ENCODE peak calls at places on chromosomes 3 and 15, in four cellular contexts. G is HEK293T, R is K562, W is HepG2. O is an unnamed sample.

GRCh38 chr3:46276497-46277099 is 34.3 kb downstream of the CCR3 start:
- DNase-seq in G (peak), R (peak), W (peak), O (peak)

GRCh38 chr3:46407976-46408375 is 917 bp downstream of the CCRL2 start:
- DNase-seq in W (no peak), R (no peak), G (no peak), O (no peak)

GRCh38 chr15:63110428-63111026 is 11.1 kb upstream of the LACTB start:
- DNase-seq in G (no peak), R (no peak), W (no peak), O (no peak)

GRCh38 chr3:37498126-37499039 is 324.0 kb upstream of the LRRFIP2 start:
- DNase-seq in R (no peak), W (no peak), G (no peak), O (no peak)

GRCh38 chr15:100261302-100262240 is 80.2 kb downstream of the ADAMTS17 start:
- DNase-seq in R (no peak), G (no peak), W (no peak), O (no peak)

GRCh38 chr3:129377615-129378014 is 50.8 kb downstream of the EFCAB12 start:
- DNase-seq in W (no peak), G (no peak), R (no peak), O (no peak)

GRCh38 chr3:46293991-46294833 is 52.0 kb downstream of the CCR3 start:
- DNase-seq in R (no peak), G (no peak), W (no peak), O (no peak)

GRCh38 chr3:61627768-61628185 is 66.4 kb downstream of the PTPRG start:
- DNase-seq in R (no peak), W (peak), G (no peak), O (no peak)

GRCh38 chr3:111717601-111718000 is 122.5 kb upstream of the ZBED2 start:
- DNase-seq in G (peak), R (peak), W (peak), O (peak)

GRCh38 chr15:45179221-45179985 is 8.4 kb downstream of the SHF start:
- DNase-seq in W (peak), R (peak), G (peak), O (peak)

GRCh38 chr15:37208475-37209363 is 108.4 kb upstream of the MEIS2 start:
- DNase-seq in G (no peak), R (no peak), W (no peak), O (no peak)

GRCh38 chr15:83305696-83306291 is 21.3 kb upstream of the BNC1 start:
- DNase-seq in W (peak), R (no peak), G (no peak), O (peak)

GRCh38 chr3:177934001-177934891 is 602.0 kb upstream of the KCNMB2 start:
- DNase-seq in W (peak), G (no peak), R (no peak), O (no peak)

GRCh38 chr15:38860253-38860652 is 295.6 kb upstream of the RASGRP1 start:
- DNase-seq in W (no peak), G (no peak), R (no peak), O (no peak)

GRCh38 chr3:148128136-148128535 is 569.6 kb upstream of the AGTR1 start:
- DNase-seq in W (no peak), G (no peak), R (no peak), O (no peak)

GRCh38 chr15:89494941-89495637 is 1.3 kb downstream of the RHCG start:
- DNase-seq in W (no peak), R (peak), G (no peak), O (peak)

GRCh38 chr3:61894988-61895935 is 333.9 kb downstream of the PTPRG start:
- DNase-seq in G (peak), W (peak), R (no peak), O (no peak)

GRCh38 chr3:58383904-58384303 is 49.7 kb downstream of the PDHB start:
- DNase-seq in G (no peak), W (no peak), R (no peak), O (no peak)

GRCh38 chr3:4739289-4740236 is 239.7 kb upstream of the BHLHE40 start:
- DNase-seq in G (no peak), R (peak), W (no peak), O (no peak)

GRCh38 chr3:124607163-124607562 is 123.1 kb upstream of the UMPS start:
- DNase-seq in R (no peak), W (peak), G (no peak), O (no peak)

GRCh38 chr3:197523551-197523950 is 32.2 kb downstream of the BDH1 start:
- DNase-seq in W (no peak), G (no peak), R (no peak), O (no peak)

GRCh38 chr3:50299929-50300680 is 900 bp upstream of the HYAL3 start:
- DNase-seq in R (no peak), W (no peak), G (no peak), O (no peak)

GRCh38 chr15:98174286-98174685 is 213.8 kb downstream of the ARRDC4 start:
- DNase-seq in G (no peak), W (no peak), R (no peak), O (no peak)

GRCh38 chr15:44479343-44479742 is 51.9 kb downstream of the CTDSPL2 start:
- DNase-seq in W (no peak), G (no peak), R (no peak), O (no peak)

GRCh38 chr15:97525809-97526208 is 434.7 kb upstream of the ARRDC4 start:
- DNase-seq in W (no peak), G (no peak), R (no peak), O (no peak)

GRCh38 chr3:82030932-82031331 is 269.5 kb upstream of the GBE1 start:
- DNase-seq in G (no peak), R (no peak), W (no peak), O (no peak)
- TF ChIP-seq ELF4 in G (no peak), R (no peak), W (no peak), O (no peak)

GRCh38 chr15:35838422-35839150 is 292.6 kb upstream of the DPH6 start:
- DNase-seq in G (no peak), R (no peak), W (no peak), O (no peak)
- TF ChIP-seq ELF4 in G (no peak), R (no peak), W (no peak), O (no peak)

GRCh38 chr3:116052602-116053001 is 392.7 kb downstream of the LSAMP start:
- DNase-seq in R (no peak), G (no peak), W (no peak), O (no peak)

GRCh38 chr3:116051586-116051985 is 393.7 kb downstream of the LSAMP start:
- DNase-seq in W (no peak), G (no peak), R (no peak), O (no peak)

GRCh38 chr3:116053017-116053416 is 392.3 kb downstream of the LSAMP start:
- DNase-seq in W (no peak), R (no peak), G (no peak), O (no peak)

GRCh38 chr3:116050311-116050710 is 395.0 kb downstream of the LSAMP start:
- DNase-seq in R (no peak), G (no peak), W (no peak), O (no peak)

GRCh38 chr3:116051040-116051439 is 394.2 kb downstream of the LSAMP start:
- DNase-seq in R (no peak), W (no peak), G (no peak), O (no peak)
- TF ChIP-seq ELF4 in R (no peak), W (no peak), G (no peak), O (no peak)

DNA sequence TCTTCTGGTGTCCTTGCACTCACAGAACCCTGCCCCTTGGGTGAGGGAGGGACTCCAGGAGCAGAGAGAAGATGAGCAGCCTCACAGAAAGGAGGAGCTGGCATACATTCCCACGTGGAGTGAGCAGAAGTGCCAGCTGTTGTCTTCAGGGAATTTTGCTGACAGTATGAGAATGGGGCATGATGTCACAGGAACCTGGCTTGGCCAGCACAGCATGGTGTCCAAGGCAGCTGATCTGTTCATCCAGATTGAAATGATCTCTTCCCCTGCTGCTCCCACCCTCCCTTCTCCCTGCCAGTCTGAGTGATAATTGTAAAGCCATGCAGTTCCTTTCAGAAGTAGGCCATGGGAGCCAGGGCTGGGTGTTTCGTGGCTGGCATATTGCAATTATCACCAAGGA is 53.3 kb downstream of the GJD2 start:
- DNase-seq in W (no peak), R (no peak), G (no peak), O (no peak)
- TF ChIP-seq ELF4 in W (no peak), R (no peak), G (no peak), O (no peak)

GRCh38 chr3:167887096-167887495 is 151.6 kb downstream of the SERPINI1 start:
- DNase-seq in G (no peak), W (peak), R (no peak), O (no peak)
- TF ChIP-seq ELF4 in G (no peak), W (no peak), R (no peak), O (no peak)

GRCh38 chr15:101406014-101406413 is 83.5 kb downstream of the PCSK6 start:
- DNase-seq in W (no peak), G (no peak), R (no peak), O (no peak)
- TF ChIP-seq ELF4 in W (no peak), G (no peak), R (no peak), O (no peak)

DNA sequence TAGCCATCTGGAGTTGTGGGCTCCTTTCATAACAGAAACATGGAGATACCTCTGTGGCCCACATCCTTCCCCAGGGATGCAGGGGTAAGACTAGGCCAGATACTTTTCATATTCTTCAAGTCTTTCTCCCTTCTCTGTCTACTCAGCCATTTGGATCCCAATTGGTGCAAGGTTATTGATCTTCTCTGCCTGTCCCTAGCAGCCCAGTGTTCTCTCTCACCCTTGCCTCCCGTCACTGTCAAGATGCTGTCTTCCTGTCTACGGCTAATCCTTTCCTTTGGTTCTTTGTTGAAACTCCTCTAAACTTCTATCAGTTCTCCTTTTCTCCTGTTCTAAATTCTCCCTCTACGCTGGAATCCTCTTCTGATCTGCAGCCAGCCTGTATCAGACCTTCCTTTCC is 51.3 kb downstream of the SENP2 start:
- DNase-seq in G (no peak), W (no peak), R (no peak), O (no peak)
- TF ChIP-seq ELF4 in G (no peak), W (no peak), R (no peak), O (no peak)

DNA sequence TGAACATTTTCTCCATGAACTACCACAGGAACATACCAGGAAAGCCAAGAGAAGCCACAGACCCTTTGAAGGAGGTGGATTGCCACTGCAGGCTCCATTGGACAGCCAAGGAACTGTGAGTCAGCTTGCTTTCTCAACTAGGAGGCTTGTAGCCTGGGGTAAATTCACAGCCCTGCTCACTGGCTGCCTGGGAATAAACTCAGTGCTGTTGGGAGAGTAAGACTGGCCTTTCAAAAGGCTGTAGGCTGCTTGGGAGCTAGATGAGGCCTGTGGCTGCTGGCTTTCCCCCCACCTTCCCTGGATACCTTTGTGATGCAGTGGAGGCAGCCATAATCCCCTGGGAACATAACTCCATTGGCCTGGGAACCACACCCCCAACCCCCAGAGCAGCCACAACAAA is 223.5 kb upstream of the RBMS3 start:
- DNase-seq in G (no peak), R (no peak), W (no peak), O (peak)
- TF ChIP-seq ELF4 in G (no peak), R (no peak), W (no peak), O (no peak)

O was measured in WTC11.